ENCODE peak calls at places on chromosome 19, in seven cellular contexts. M is stimulated activated naive CD8-positive, alpha-beta T cell treated with anti-CD3 and anti-CD28 coated beads, Interleukin-15, Interleukin-2, amounts not matched to agents 100 U/mL and 50 U/mL, for 24 hours; Y is Peyer's patch; A is posterior vena cava; R is NAMALWA; T is CD8-positive, alpha-beta T cell; C is AG10803. I is an unnamed sample.

GRCh38 chr19:18726846-18727245 is 43.4 kb downstream of the CRTC1 start:
- DNase-seq in M (no peak), Y (no peak), C (no peak), R (no peak), A (no peak), T (no peak), I (no peak)

GRCh38 chr19:38617764-38618589 is at the start of gene MAP4K1:
- DNase-seq in A (no peak), T (peak), C (no peak), R (peak), M (peak), Y (peak), I (no peak)

GRCh38 chr19:52935434-52935833 is 12.2 kb upstream of the ZNF888 start:
- DNase-seq in M (no peak), Y (no peak), A (no peak), C (no peak), T (no peak), R (no peak), I (peak)

GRCh38 chr19:46715620-46716012 is 1.3 kb downstream of the PRKD2 start:
- DNase-seq in R (no peak), Y (no peak), A (no peak), C (no peak), M (no peak), T (no peak), I (no peak)

GRCh38 chr19:38658462-38659306 is 11.2 kb downstream of the ACTN4 start:
- DNase-seq in R (no peak), T (no peak), C (peak), Y (no peak), A (no peak), M (no peak), I (peak)

GRCh38 chr19:1736280-1736679 is 17.0 kb upstream of the ONECUT3 start:
- DNase-seq in Y (no peak), C (no peak), R (no peak), M (no peak), A (no peak), T (no peak), I (no peak)

GRCh38 chr19:33866696-33867095 is 70.0 kb downstream of the KCTD15 start:
- DNase-seq in C (no peak), M (no peak), T (no peak), A (no peak), R (no peak), Y (no peak), I (no peak)

GRCh38 chr19:2462635-2463421 is 6.1 kb upstream of the LMNB2 start:
- DNase-seq in T (no peak), A (peak), C (peak), R (no peak), M (no peak), Y (peak), I (peak)